ENCODE peak calls at places on chromosome 4, in nine cellular contexts. One of them, this sample, is unnamed.

GRCh38 chr4:11252149-11252548 is 176.5 kb downstream of the HS3ST1 start:
- DNase-seq in astrocyte of the spinal cord: no peak
- DNase-seq in endothelial cell: no peak
- DNase-seq in lower leg skin: no peak
- DNase-seq in OCI-LY7: no peak
- DNase-seq in left ventricle myocardium inferior: no peak
- DNase-seq in fibroblast of pulmonary artery: no peak
- DNase-seq in stomach: no peak
- DNase-seq in cardiac fibroblast: no peak
- DNase-seq in this sample: no peak

GRCh38 chr4:180205276-180205675 is 2037.9 kb upstream of the TENM3 start:
- DNase-seq in astrocyte of the spinal cord: no peak
- DNase-seq in endothelial cell: no peak
- DNase-seq in lower leg skin: no peak
- DNase-seq in OCI-LY7: no peak
- DNase-seq in left ventricle myocardium inferior: no peak
- DNase-seq in fibroblast of pulmonary artery: no peak
- DNase-seq in stomach: no peak
- DNase-seq in cardiac fibroblast: no peak
- DNase-seq in this sample: no peak

GRCh38 chr4:24644983-24645764 is 60.8 kb upstream of the DHX15 start:
- DNase-seq in astrocyte of the spinal cord: peak
- DNase-seq in endothelial cell: no peak
- DNase-seq in lower leg skin: no peak
- DNase-seq in OCI-LY7: no peak
- DNase-seq in left ventricle myocardium inferior: no peak
- DNase-seq in fibroblast of pulmonary artery: peak
- DNase-seq in stomach: no peak
- DNase-seq in cardiac fibroblast: peak
- DNase-seq in this sample: no peak

GRCh38 chr4:166655231-166655630 is 579.1 kb downstream of the SPOCK3 start:
- DNase-seq in astrocyte of the spinal cord: no peak
- DNase-seq in endothelial cell: no peak
- DNase-seq in lower leg skin: no peak
- DNase-seq in OCI-LY7: no peak
- DNase-seq in left ventricle myocardium inferior: no peak
- DNase-seq in fibroblast of pulmonary artery: no peak
- DNase-seq in stomach: no peak
- DNase-seq in cardiac fibroblast: no peak
- DNase-seq in this sample: no peak

GRCh38 chr4:8394125-8394524 is 46.4 kb downstream of the ACOX3 start:
- DNase-seq in astrocyte of the spinal cord: peak
- DNase-seq in endothelial cell: no peak
- DNase-seq in lower leg skin: peak
- DNase-seq in OCI-LY7: no peak
- DNase-seq in left ventricle myocardium inferior: peak
- DNase-seq in fibroblast of pulmonary artery: peak
- DNase-seq in stomach: peak
- DNase-seq in cardiac fibroblast: peak
- DNase-seq in this sample: peak

GRCh38 chr4:145881991-145882390 is 56.6 kb downstream of the ZNF827 start:
- DNase-seq in astrocyte of the spinal cord: no peak
- DNase-seq in endothelial cell: no peak
- DNase-seq in lower leg skin: peak
- DNase-seq in OCI-LY7: peak
- DNase-seq in left ventricle myocardium inferior: no peak
- DNase-seq in fibroblast of pulmonary artery: no peak
- DNase-seq in stomach: peak
- DNase-seq in cardiac fibroblast: no peak
- DNase-seq in this sample: no peak

GRCh38 chr4:173076903-173077629 is 91.5 kb upstream of the GALNT7 start:
- DNase-seq in astrocyte of the spinal cord: peak
- DNase-seq in endothelial cell: no peak
- DNase-seq in lower leg skin: no peak
- DNase-seq in OCI-LY7: no peak
- DNase-seq in left ventricle myocardium inferior: no peak
- DNase-seq in fibroblast of pulmonary artery: no peak
- DNase-seq in stomach: no peak
- DNase-seq in cardiac fibroblast: no peak
- DNase-seq in this sample: peak

GRCh38 chr4:139889194-139889762 is 223.7 kb downstream of the MGST2 start:
- DNase-seq in astrocyte of the spinal cord: no peak
- DNase-seq in endothelial cell: no peak
- DNase-seq in lower leg skin: no peak
- DNase-seq in OCI-LY7: no peak
- DNase-seq in left ventricle myocardium inferior: no peak
- DNase-seq in fibroblast of pulmonary artery: no peak
- DNase-seq in stomach: no peak
- DNase-seq in cardiac fibroblast: no peak
- DNase-seq in this sample: no peak

GRCh38 chr4:153507679-153508073 is 41.5 kb downstream of the TMEM131L start:
- DNase-seq in astrocyte of the spinal cord: no peak
- DNase-seq in endothelial cell: no peak
- DNase-seq in lower leg skin: no peak
- DNase-seq in OCI-LY7: no peak
- DNase-seq in left ventricle myocardium inferior: no peak
- DNase-seq in fibroblast of pulmonary artery: no peak
- DNase-seq in stomach: peak
- DNase-seq in cardiac fibroblast: no peak
- DNase-seq in this sample: no peak

GRCh38 chr4:152255437-152255836 is 280.5 kb downstream of the FBXW7 start:
- DNase-seq in astrocyte of the spinal cord: peak
- DNase-seq in endothelial cell: no peak
- DNase-seq in lower leg skin: no peak
- DNase-seq in OCI-LY7: no peak
- DNase-seq in left ventricle myocardium inferior: no peak
- DNase-seq in fibroblast of pulmonary artery: peak
- DNase-seq in stomach: no peak
- DNase-seq in cardiac fibroblast: no peak
- DNase-seq in this sample: no peak

GRCh38 chr4:25926473-25926872 is 12.5 kb downstream of the SMIM20 start:
- DNase-seq in astrocyte of the spinal cord: no peak
- DNase-seq in endothelial cell: no peak
- DNase-seq in lower leg skin: no peak
- DNase-seq in OCI-LY7: peak
- DNase-seq in left ventricle myocardium inferior: no peak
- DNase-seq in fibroblast of pulmonary artery: no peak
- DNase-seq in stomach: no peak
- DNase-seq in cardiac fibroblast: no peak
- DNase-seq in this sample: no peak

GRCh38 chr4:25927361-25928040 is 13.5 kb downstream of the SMIM20 start:
- DNase-seq in astrocyte of the spinal cord: no peak
- DNase-seq in endothelial cell: no peak
- DNase-seq in lower leg skin: no peak
- DNase-seq in OCI-LY7: no peak
- DNase-seq in left ventricle myocardium inferior: no peak
- DNase-seq in fibroblast of pulmonary artery: no peak
- DNase-seq in stomach: no peak
- DNase-seq in cardiac fibroblast: no peak
- DNase-seq in this sample: no peak

GRCh38 chr4:25923745-25924144 is 9.7 kb downstream of the SMIM20 start:
- DNase-seq in astrocyte of the spinal cord: no peak
- DNase-seq in endothelial cell: no peak
- DNase-seq in lower leg skin: no peak
- DNase-seq in OCI-LY7: no peak
- DNase-seq in left ventricle myocardium inferior: no peak
- DNase-seq in fibroblast of pulmonary artery: no peak
- DNase-seq in stomach: no peak
- DNase-seq in cardiac fibroblast: no peak
- DNase-seq in this sample: no peak

GRCh38 chr4:25922812-25923369 is 8.9 kb downstream of the SMIM20 start:
- DNase-seq in astrocyte of the spinal cord: no peak
- DNase-seq in endothelial cell: no peak
- DNase-seq in lower leg skin: no peak
- DNase-seq in OCI-LY7: no peak
- DNase-seq in left ventricle myocardium inferior: no peak
- DNase-seq in fibroblast of pulmonary artery: no peak
- DNase-seq in stomach: no peak
- DNase-seq in cardiac fibroblast: no peak
- DNase-seq in this sample: no peak

GRCh38 chr4:25925486-25926201 is 11.6 kb downstream of the SMIM20 start:
- DNase-seq in astrocyte of the spinal cord: peak
- DNase-seq in endothelial cell: peak
- DNase-seq in lower leg skin: no peak
- DNase-seq in OCI-LY7: peak
- DNase-seq in left ventricle myocardium inferior: peak
- DNase-seq in fibroblast of pulmonary artery: peak
- DNase-seq in stomach: peak
- DNase-seq in cardiac fibroblast: peak
- DNase-seq in this sample: no peak
- TF ChIP-seq CTCF in astrocyte of the spinal cord: peak
- TF ChIP-seq CTCF in endothelial cell: peak
- TF ChIP-seq CTCF in lower leg skin: no peak
- TF ChIP-seq CTCF in OCI-LY7: peak
- TF ChIP-seq CTCF in left ventricle myocardium inferior: peak
- TF ChIP-seq CTCF in fibroblast of pulmonary artery: peak
- TF ChIP-seq CTCF in stomach: peak
- TF ChIP-seq CTCF in cardiac fibroblast: peak
- TF ChIP-seq CTCF in this sample: peak

DNA sequence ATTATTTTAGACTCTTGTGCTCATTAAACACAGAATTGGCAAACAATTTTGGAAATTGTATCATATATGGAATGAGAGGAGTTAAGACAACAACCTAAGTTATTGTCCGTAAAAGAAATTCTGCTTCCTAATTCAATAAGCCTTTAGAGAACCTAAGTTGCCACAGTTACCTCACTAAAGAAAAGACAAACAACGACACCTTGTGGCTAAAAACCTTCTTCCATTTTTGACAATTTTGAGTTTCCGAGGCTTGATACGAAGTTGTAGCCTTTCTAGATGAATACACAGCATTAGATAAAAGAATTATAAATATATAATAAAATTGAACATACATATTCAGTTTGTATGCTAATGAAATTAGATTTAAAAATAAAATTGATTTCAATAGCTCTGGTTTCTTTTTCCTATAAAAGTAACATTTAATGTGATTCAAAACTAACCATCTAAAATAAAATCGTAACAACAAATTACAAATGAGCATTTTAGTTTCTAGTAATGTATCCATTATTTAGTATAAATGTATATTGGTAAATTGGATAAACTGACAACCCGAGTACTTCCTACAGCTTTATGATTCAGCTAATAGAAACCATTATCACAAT is 275.1 kb downstream of the GPM6A start:
- DNase-seq in astrocyte of the spinal cord: peak
- DNase-seq in endothelial cell: peak
- DNase-seq in lower leg skin: no peak
- DNase-seq in OCI-LY7: peak
- DNase-seq in left ventricle myocardium inferior: no peak
- DNase-seq in fibroblast of pulmonary artery: peak
- DNase-seq in stomach: no peak
- DNase-seq in cardiac fibroblast: peak
- DNase-seq in this sample: peak
- TF ChIP-seq CTCF in astrocyte of the spinal cord: peak
- TF ChIP-seq CTCF in endothelial cell: peak
- TF ChIP-seq CTCF in lower leg skin: no peak
- TF ChIP-seq CTCF in OCI-LY7: peak
- TF ChIP-seq CTCF in left ventricle myocardium inferior: peak
- TF ChIP-seq CTCF in fibroblast of pulmonary artery: peak
- TF ChIP-seq CTCF in stomach: peak
- TF ChIP-seq CTCF in cardiac fibroblast: peak
- TF ChIP-seq CTCF in this sample: peak

GRCh38 chr4:25991296-25991695 is 77.3 kb downstream of the SMIM20 start:
- DNase-seq in astrocyte of the spinal cord: no peak
- DNase-seq in endothelial cell: no peak
- DNase-seq in lower leg skin: no peak
- DNase-seq in OCI-LY7: no peak
- DNase-seq in left ventricle myocardium inferior: no peak
- DNase-seq in fibroblast of pulmonary artery: no peak
- DNase-seq in stomach: no peak
- DNase-seq in cardiac fibroblast: no peak
- DNase-seq in this sample: no peak

GRCh38 chr4:25993564-25994185 is 79.7 kb downstream of the SMIM20 start:
- DNase-seq in astrocyte of the spinal cord: no peak
- DNase-seq in endothelial cell: peak
- DNase-seq in lower leg skin: peak
- DNase-seq in OCI-LY7: peak
- DNase-seq in left ventricle myocardium inferior: peak
- DNase-seq in fibroblast of pulmonary artery: peak
- DNase-seq in stomach: no peak
- DNase-seq in cardiac fibroblast: no peak
- DNase-seq in this sample: no peak
- TF ChIP-seq CTCF in astrocyte of the spinal cord: no peak
- TF ChIP-seq CTCF in endothelial cell: peak
- TF ChIP-seq CTCF in lower leg skin: no peak
- TF ChIP-seq CTCF in OCI-LY7: peak
- TF ChIP-seq CTCF in left ventricle myocardium inferior: peak
- TF ChIP-seq CTCF in fibroblast of pulmonary artery: peak
- TF ChIP-seq CTCF in stomach: no peak
- TF ChIP-seq CTCF in cardiac fibroblast: peak
- TF ChIP-seq CTCF in this sample: peak

GRCh38 chr4:176256921-176257320 is 12.1 kb downstream of the ASB5 start:
- DNase-seq in astrocyte of the spinal cord: peak
- DNase-seq in endothelial cell: no peak
- DNase-seq in lower leg skin: no peak
- DNase-seq in OCI-LY7: no peak
- DNase-seq in left ventricle myocardium inferior: no peak
- DNase-seq in fibroblast of pulmonary artery: no peak
- DNase-seq in stomach: no peak
- DNase-seq in cardiac fibroblast: no peak
- DNase-seq in this sample: no peak

GRCh38 chr4:176259330-176260090 is 9.5 kb downstream of the ASB5 start:
- DNase-seq in astrocyte of the spinal cord: peak
- DNase-seq in endothelial cell: no peak
- DNase-seq in lower leg skin: no peak
- DNase-seq in OCI-LY7: no peak
- DNase-seq in left ventricle myocardium inferior: no peak
- DNase-seq in fibroblast of pulmonary artery: peak
- DNase-seq in stomach: no peak
- DNase-seq in cardiac fibroblast: peak
- DNase-seq in this sample: no peak

GRCh38 chr4:176261481-176261880 is 7.5 kb downstream of the ASB5 start:
- DNase-seq in astrocyte of the spinal cord: no peak
- DNase-seq in endothelial cell: no peak
- DNase-seq in lower leg skin: no peak
- DNase-seq in OCI-LY7: no peak
- DNase-seq in left ventricle myocardium inferior: no peak
- DNase-seq in fibroblast of pulmonary artery: no peak
- DNase-seq in stomach: no peak
- DNase-seq in cardiac fibroblast: no peak
- DNase-seq in this sample: no peak

GRCh38 chr4:176261018-176261417 is 8.0 kb downstream of the ASB5 start:
- DNase-seq in astrocyte of the spinal cord: no peak
- DNase-seq in endothelial cell: no peak
- DNase-seq in lower leg skin: no peak
- DNase-seq in OCI-LY7: no peak
- DNase-seq in left ventricle myocardium inferior: no peak
- DNase-seq in fibroblast of pulmonary artery: no peak
- DNase-seq in stomach: no peak
- DNase-seq in cardiac fibroblast: no peak
- DNase-seq in this sample: no peak

DNA sequence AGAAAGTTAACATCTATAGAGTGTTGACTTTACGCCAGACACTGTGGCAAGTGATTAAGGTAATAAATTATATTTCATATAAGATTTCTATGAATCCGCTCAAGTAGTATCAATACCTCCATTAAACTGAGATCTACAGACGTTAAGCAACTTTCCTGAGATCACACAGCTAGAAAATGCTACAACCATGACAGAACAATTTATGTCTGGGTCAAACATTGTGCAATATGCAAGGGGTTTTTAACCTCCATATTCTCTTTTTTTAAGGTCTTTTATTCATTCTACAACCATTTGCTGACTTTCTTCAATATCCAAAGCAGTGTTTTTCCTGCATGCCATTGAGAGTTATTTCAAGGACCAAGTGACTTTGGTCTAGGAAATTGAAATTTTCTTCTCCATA is 10.9 kb downstream of the ASB5 start:
- DNase-seq in astrocyte of the spinal cord: no peak
- DNase-seq in endothelial cell: no peak
- DNase-seq in lower leg skin: no peak
- DNase-seq in OCI-LY7: no peak
- DNase-seq in left ventricle myocardium inferior: no peak
- DNase-seq in fibroblast of pulmonary artery: no peak
- DNase-seq in stomach: no peak
- DNase-seq in cardiac fibroblast: no peak
- DNase-seq in this sample: no peak
- TF ChIP-seq CTCF in astrocyte of the spinal cord: no peak
- TF ChIP-seq CTCF in endothelial cell: no peak
- TF ChIP-seq CTCF in lower leg skin: no peak
- TF ChIP-seq CTCF in OCI-LY7: no peak
- TF ChIP-seq CTCF in left ventricle myocardium inferior: no peak
- TF ChIP-seq CTCF in fibroblast of pulmonary artery: no peak
- TF ChIP-seq CTCF in stomach: no peak
- TF ChIP-seq CTCF in cardiac fibroblast: no peak
- TF ChIP-seq CTCF in this sample: no peak

This sample was measured in astrocyte of the cerebellum.